ENCODE peak calls at places on chromosomes 13 and 19, in six cellular contexts. G is HCT116, Y is PC-9, J is esophagus muscularis mucosa, D is tibial artery, H is astrocyte. B is an unnamed sample.
A peak's percentile ranks its signal among the peaks of the same experiment; 100 is the strongest.

GRCh38 chr19:48121909-48122371 is 11.3 kb upstream of the PLA2G4C start:
- DNase-seq in G (no peak), Y (no peak), J (no peak), D (no peak), H (no peak), B (no peak)

GRCh38 chr13:33275916-33276315 is 9.6 kb downstream of the STARD13 start:
- DNase-seq in G (no peak), Y (no peak), J (no peak), D (no peak), H (peak; percentile 96), B (no peak)

GRCh38 chr19:49133621-49134454 is 14.5 kb downstream of the PPFIA3 start:
- DNase-seq in G (no peak), Y (peak; percentile 33), J (no peak), D (no peak), H (no peak), B (peak; percentile 45)

GRCh38 chr19:19385900-19386339 is 19.6 kb upstream of the GATAD2A start:
- DNase-seq in G (no peak), Y (peak; percentile 50), J (no peak), D (no peak), H (no peak), B (peak; percentile 50)

GRCh38 chr19:58059003-58059671 is at the start of gene ZNF135:
- DNase-seq in G (no peak), Y (no peak), J (peak; percentile 94), D (peak; percentile 94), H (peak; percentile 72), B (peak; percentile 46)

GRCh38 chr19:38545596-38545995 is 72.2 kb downstream of the MAP4K1 start:
- DNase-seq in G (no peak), Y (no peak), J (no peak), D (no peak), H (no peak), B (no peak)

GRCh38 chr19:17107546-17108452 is 32.2 kb downstream of the MYO9B start:
- DNase-seq in G (peak; percentile 84), Y (peak; percentile 99), J (no peak), D (peak; percentile 99), H (peak; percentile 91), B (no peak)

GRCh38 chr13:70959376-70959775 is 851.1 kb upstream of the KLHL1 start:
- DNase-seq in G (no peak), Y (no peak), J (no peak), D (no peak), H (no peak), B (no peak)

GRCh38 chr13:24916464-24916863 is 152.5 kb downstream of the RNF17 start:
- DNase-seq in G (no peak), Y (no peak), J (no peak), D (no peak), H (no peak), B (no peak)

GRCh38 chr13:47598340-47598911 is 402.6 kb downstream of the SUCLA2 start:
- DNase-seq in G (no peak), Y (no peak), J (no peak), D (no peak), H (no peak), B (no peak)

GRCh38 chr13:97334690-97335089 is 99.3 kb upstream of the RAP2A start:
- DNase-seq in G (no peak), Y (no peak), J (no peak), D (no peak), H (no peak), B (no peak)

GRCh38 chr13:60265566-60265965 is 101.8 kb upstream of the DIAPH3 start:
- DNase-seq in G (no peak), Y (no peak), J (no peak), D (no peak), H (peak; percentile 6), B (no peak)

GRCh38 chr13:60258349-60258748 is 94.6 kb upstream of the DIAPH3 start:
- DNase-seq in G (no peak), Y (no peak), J (no peak), D (no peak), H (no peak), B (no peak)

GRCh38 chr13:60261432-60262351 is 98.0 kb upstream of the DIAPH3 start:
- DNase-seq in G (no peak), Y (no peak), J (no peak), D (no peak), H (no peak), B (no peak)

DNA sequence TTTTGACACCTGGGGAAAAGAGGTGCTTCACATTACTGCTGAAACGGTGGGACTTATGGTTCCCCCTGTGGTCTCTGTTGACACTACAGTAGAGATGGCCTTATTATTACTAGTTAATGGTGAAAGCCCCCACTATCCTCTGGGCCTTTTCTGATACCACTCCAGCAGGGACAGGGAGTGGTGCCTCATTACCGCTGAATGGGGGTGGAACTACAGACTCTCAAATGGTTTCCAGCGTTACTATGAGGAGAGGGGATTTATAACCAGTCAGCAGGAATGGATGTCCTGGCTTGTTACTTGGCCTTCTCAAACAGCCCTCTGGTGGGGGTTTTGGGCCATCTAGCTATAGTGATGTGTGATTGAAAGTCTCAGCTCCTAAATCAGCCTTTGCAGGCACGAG is 96.7 kb upstream of the DIAPH3 start:
- DNase-seq in G (no peak), Y (no peak), J (no peak), D (no peak), H (no peak), B (no peak)
- TF ChIP-seq CTCF in G (peak; percentile 42), Y (no peak), J (no peak), D (no peak), H (no peak), B (no peak)

DNA sequence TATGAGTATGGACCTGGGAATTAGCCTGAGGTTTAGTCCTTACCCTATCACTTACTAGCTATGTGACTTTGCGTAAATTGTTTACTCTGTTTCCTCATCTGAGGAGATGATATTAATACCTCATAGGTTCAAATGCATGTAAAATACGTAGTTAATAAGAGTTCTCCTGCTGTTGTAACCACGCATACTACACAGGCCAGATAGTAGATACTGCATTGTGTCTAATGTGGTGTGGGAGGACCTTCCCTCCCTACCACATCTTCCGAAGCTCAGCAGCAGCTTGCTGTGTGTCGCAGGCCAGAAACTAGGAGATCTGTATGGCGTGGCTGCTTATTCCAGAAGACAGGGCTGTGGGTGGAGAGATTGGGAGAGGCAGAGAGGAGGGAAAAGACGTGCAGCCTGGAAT is 23.0 kb downstream of the GTF2F2 start:
- DNase-seq in G (peak; percentile 8), Y (peak; percentile 88), J (no peak), D (no peak), H (no peak), B (no peak)
- H3K27ac ChIP-seq in G (peak overlapping the region; percentile 86), Y (peak overlapping the region; percentile 85), J (peak overlapping the region; percentile 0), D (no peak overlapping the region), H (peak overlapping the region; percentile 8), B (no peak overlapping the region)

DNA sequence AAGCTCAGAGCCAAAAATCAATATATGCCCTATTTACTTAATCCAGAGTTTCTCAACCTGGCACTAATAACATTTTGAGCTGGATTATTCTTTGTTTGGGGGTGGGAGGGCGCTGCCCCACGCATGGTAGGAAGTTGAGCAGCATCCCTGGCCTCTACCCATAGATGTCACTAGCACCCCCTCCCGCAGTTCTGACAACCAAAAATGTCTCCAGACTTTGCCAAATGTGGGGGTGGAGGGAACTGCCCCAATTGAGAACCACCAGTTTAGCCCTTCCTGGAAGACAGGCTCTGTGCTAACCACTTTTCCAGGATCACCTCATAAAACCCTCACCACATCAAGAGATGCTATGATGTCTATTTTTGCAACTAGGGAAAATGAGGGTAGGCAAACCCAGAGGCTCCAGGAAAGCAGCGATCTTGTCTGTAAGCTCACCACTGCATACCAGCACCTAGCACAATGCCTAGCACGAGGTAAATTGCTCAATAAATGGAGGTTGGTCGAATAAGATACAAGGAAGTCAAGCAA is 1.1 kb downstream of the TRIR start:
- DNase-seq in G (no peak), Y (no peak), J (no peak), D (no peak), H (peak; percentile 54), B (peak; percentile 25)
- TF ChIP-seq CTCF in G (peak; percentile 58), Y (peak; percentile 60), J (no peak), D (no peak), H (peak; percentile 35), B (no peak)

DNA sequence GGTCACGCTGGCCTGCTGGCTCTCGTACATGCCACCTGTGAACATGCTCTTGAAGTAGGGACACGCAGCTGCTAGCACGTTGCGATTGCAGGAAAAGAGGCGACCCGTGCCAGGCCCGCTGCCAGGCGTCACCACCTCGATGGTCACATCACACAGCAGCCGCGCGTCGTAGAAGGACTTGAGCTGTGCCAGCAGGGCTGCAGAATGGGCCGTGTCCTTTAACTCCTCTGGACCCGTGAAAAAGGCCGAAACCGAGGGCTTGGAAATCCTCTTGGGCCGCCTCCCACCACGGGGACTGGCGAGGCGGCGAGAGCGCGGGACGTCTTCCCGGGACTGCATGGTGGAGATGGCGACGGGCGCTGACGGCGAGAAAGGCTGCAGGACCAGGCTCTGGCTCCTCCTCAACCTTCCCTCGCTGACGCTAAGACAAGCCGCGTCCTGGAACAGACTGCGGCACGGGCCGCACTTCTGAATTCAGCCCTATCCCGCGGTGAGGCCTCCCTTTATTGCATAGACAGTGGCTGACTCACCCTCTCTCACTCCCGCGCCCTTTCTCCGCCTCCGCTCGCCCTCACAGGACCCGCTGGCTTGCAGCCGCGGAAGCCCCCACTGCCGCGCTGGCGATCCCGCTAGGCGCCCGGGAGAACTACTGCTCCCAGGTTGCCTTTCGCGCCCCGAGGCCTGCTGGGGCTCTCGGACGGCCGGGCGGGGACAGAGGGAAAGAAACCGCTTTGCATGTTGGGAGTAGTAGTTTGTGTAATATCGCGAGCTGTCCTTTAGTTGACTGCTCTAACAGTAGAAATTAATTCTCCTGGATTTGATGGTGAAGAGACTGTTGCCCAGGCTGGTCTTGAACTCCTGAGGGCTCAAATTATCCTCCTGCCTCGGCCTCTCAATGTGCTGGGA is at the start of gene KBTBD7:
- DNase-seq in G (peak; percentile 79), Y (peak; percentile 82), J (peak; percentile 97), D (peak; percentile 95), H (peak; percentile 97), B (peak; percentile 88)
- H3K27ac ChIP-seq in G (peak within 1 kb of the TSS; percentile 61), Y (peak within 1 kb of the TSS; percentile 21), J (peak within 1 kb of the TSS; percentile 91), D (peak within 1 kb of the TSS; percentile 85), H (peak within 1 kb of the TSS; percentile 85), B (peak within 1 kb of the TSS; percentile 66)

B was measured in CD4-positive, alpha-beta T cell.